ENCODE peak calls at places on chromosomes 16 and 17, in eight cellular contexts. One of them, this sample, is unnamed.

GRCh38 chr17:1431631-1432104 is 24.4 kb downstream of the CRK start:
- DNase-seq in left colon: no peak
- DNase-seq in DMS153: no peak
- DNase-seq in stromal cell of bone marrow: no peak
- DNase-seq in stimulated activated CD4-positive, alpha-beta T cell treated with anti-CD3 and anti-CD28 coated beads, TNF-alpha, amount 100 ng/mL, for 4 hours: no peak
- DNase-seq in glutamatergic neuron: no peak
- DNase-seq in thoracic aorta: no peak
- DNase-seq in LoVo: no peak
- DNase-seq in this sample: no peak

GRCh38 chr16:55120408-55120807 is 189.7 kb downstream of the IRX5 start:
- DNase-seq in DMS153: no peak
- DNase-seq in glutamatergic neuron: no peak
- DNase-seq in stimulated activated CD4-positive, alpha-beta T cell treated with anti-CD3 and anti-CD28 coated beads, TNF-alpha, amount 100 ng/mL, for 4 hours: no peak
- DNase-seq in thoracic aorta: no peak
- DNase-seq in LoVo: no peak
- DNase-seq in stromal cell of bone marrow: peak; percentile 28
- DNase-seq in left colon: no peak
- DNase-seq in this sample: no peak

GRCh38 chr16:58062821-58063220 is 37.3 kb downstream of the MMP15 start:
- DNase-seq in DMS153: no peak
- DNase-seq in stromal cell of bone marrow: no peak
- DNase-seq in thoracic aorta: no peak
- DNase-seq in glutamatergic neuron: no peak
- DNase-seq in LoVo: no peak
- DNase-seq in left colon: no peak
- DNase-seq in stimulated activated CD4-positive, alpha-beta T cell treated with anti-CD3 and anti-CD28 coated beads, TNF-alpha, amount 100 ng/mL, for 4 hours: no peak
- DNase-seq in this sample: no peak

GRCh38 chr17:44932526-44933097 is 15.0 kb downstream of the KIF18B start:
- DNase-seq in glutamatergic neuron: no peak
- DNase-seq in stromal cell of bone marrow: no peak
- DNase-seq in left colon: no peak
- DNase-seq in LoVo: no peak
- DNase-seq in stimulated activated CD4-positive, alpha-beta T cell treated with anti-CD3 and anti-CD28 coated beads, TNF-alpha, amount 100 ng/mL, for 4 hours: no peak
- DNase-seq in DMS153: no peak
- DNase-seq in thoracic aorta: no peak
- DNase-seq in this sample: no peak

GRCh38 chr17:39679521-39680192 is 8.2 kb downstream of the PGAP3 start:
- DNase-seq in DMS153: no peak
- DNase-seq in glutamatergic neuron: no peak
- DNase-seq in left colon: no peak
- DNase-seq in stimulated activated CD4-positive, alpha-beta T cell treated with anti-CD3 and anti-CD28 coated beads, TNF-alpha, amount 100 ng/mL, for 4 hours: no peak
- DNase-seq in thoracic aorta: no peak
- DNase-seq in LoVo: no peak
- DNase-seq in stromal cell of bone marrow: no peak
- DNase-seq in this sample: no peak

GRCh38 chr16:23060458-23061320 is 88.6 kb downstream of the USP31 start:
- DNase-seq in glutamatergic neuron: peak; percentile 77
- DNase-seq in left colon: peak; percentile 79
- DNase-seq in stromal cell of bone marrow: peak; percentile 34
- DNase-seq in stimulated activated CD4-positive, alpha-beta T cell treated with anti-CD3 and anti-CD28 coated beads, TNF-alpha, amount 100 ng/mL, for 4 hours: peak; percentile 5
- DNase-seq in DMS153: peak; percentile 71
- DNase-seq in thoracic aorta: peak; percentile 45
- DNase-seq in LoVo: peak; percentile 70
- DNase-seq in this sample: peak; percentile 77

GRCh38 chr16:57513371-57514102 is 22.8 kb downstream of the CCDC102A start:
- DNase-seq in stromal cell of bone marrow: no peak
- DNase-seq in glutamatergic neuron: no peak
- DNase-seq in DMS153: no peak
- DNase-seq in left colon: peak; percentile 46
- DNase-seq in thoracic aorta: no peak
- DNase-seq in LoVo: no peak
- DNase-seq in stimulated activated CD4-positive, alpha-beta T cell treated with anti-CD3 and anti-CD28 coated beads, TNF-alpha, amount 100 ng/mL, for 4 hours: no peak
- DNase-seq in this sample: no peak

GRCh38 chr16:4263504-4264436 is 9.1 kb downstream of the TFAP4 start:
- DNase-seq in thoracic aorta: no peak
- DNase-seq in stimulated activated CD4-positive, alpha-beta T cell treated with anti-CD3 and anti-CD28 coated beads, TNF-alpha, amount 100 ng/mL, for 4 hours: no peak
- DNase-seq in DMS153: no peak
- DNase-seq in glutamatergic neuron: peak; percentile 61
- DNase-seq in left colon: peak; percentile 67
- DNase-seq in LoVo: no peak
- DNase-seq in stromal cell of bone marrow: peak; percentile 82
- DNase-seq in this sample: peak; percentile 59

GRCh38 chr16:89117975-89118289 is 24.3 kb downstream of the ACSF3 start:
- DNase-seq in thoracic aorta: no peak
- DNase-seq in LoVo: no peak
- DNase-seq in left colon: peak; percentile 2
- DNase-seq in stromal cell of bone marrow: no peak
- DNase-seq in stimulated activated CD4-positive, alpha-beta T cell treated with anti-CD3 and anti-CD28 coated beads, TNF-alpha, amount 100 ng/mL, for 4 hours: no peak
- DNase-seq in DMS153: no peak
- DNase-seq in glutamatergic neuron: peak; percentile 15
- DNase-seq in this sample: no peak

GRCh38 chr16:55562936-55563335 is 3.5 kb upstream of the CAPNS2 start:
- DNase-seq in LoVo: no peak
- DNase-seq in stimulated activated CD4-positive, alpha-beta T cell treated with anti-CD3 and anti-CD28 coated beads, TNF-alpha, amount 100 ng/mL, for 4 hours: no peak
- DNase-seq in thoracic aorta: no peak
- DNase-seq in DMS153: no peak
- DNase-seq in left colon: no peak
- DNase-seq in glutamatergic neuron: no peak
- DNase-seq in stromal cell of bone marrow: peak; percentile 41
- DNase-seq in this sample: no peak

GRCh38 chr16:84199861-84200260 is 8.9 kb downstream of the ADAD2 start:
- DNase-seq in LoVo: no peak
- DNase-seq in stromal cell of bone marrow: no peak
- DNase-seq in stimulated activated CD4-positive, alpha-beta T cell treated with anti-CD3 and anti-CD28 coated beads, TNF-alpha, amount 100 ng/mL, for 4 hours: no peak
- DNase-seq in thoracic aorta: no peak
- DNase-seq in left colon: no peak
- DNase-seq in glutamatergic neuron: no peak
- DNase-seq in DMS153: no peak
- DNase-seq in this sample: no peak

GRCh38 chr16:81444448-81445121 is at the start of gene CMIP:
- DNase-seq in glutamatergic neuron: peak; percentile 92
- DNase-seq in stromal cell of bone marrow: peak; percentile 55
- DNase-seq in thoracic aorta: no peak
- DNase-seq in DMS153: peak; percentile 23
- DNase-seq in left colon: peak; percentile 90
- DNase-seq in stimulated activated CD4-positive, alpha-beta T cell treated with anti-CD3 and anti-CD28 coated beads, TNF-alpha, amount 100 ng/mL, for 4 hours: peak; percentile 69
- DNase-seq in LoVo: peak; percentile 90
- DNase-seq in this sample: peak; percentile 57

GRCh38 chr16:63187638-63188037 is 1151.4 kb upstream of the CDH8 start:
- DNase-seq in LoVo: no peak
- DNase-seq in DMS153: no peak
- DNase-seq in stromal cell of bone marrow: no peak
- DNase-seq in thoracic aorta: no peak
- DNase-seq in left colon: no peak
- DNase-seq in stimulated activated CD4-positive, alpha-beta T cell treated with anti-CD3 and anti-CD28 coated beads, TNF-alpha, amount 100 ng/mL, for 4 hours: no peak
- DNase-seq in glutamatergic neuron: no peak
- DNase-seq in this sample: no peak

GRCh38 chr17:67813803-67814180 is 11.5 kb upstream of the BPTF start:
- DNase-seq in DMS153: no peak
- DNase-seq in LoVo: no peak
- DNase-seq in stromal cell of bone marrow: no peak
- DNase-seq in thoracic aorta: no peak
- DNase-seq in stimulated activated CD4-positive, alpha-beta T cell treated with anti-CD3 and anti-CD28 coated beads, TNF-alpha, amount 100 ng/mL, for 4 hours: no peak
- DNase-seq in left colon: no peak
- DNase-seq in glutamatergic neuron: no peak
- DNase-seq in this sample: no peak

GRCh38 chr17:17041571-17042380 is 481 bp upstream of the MPRIP start:
- DNase-seq in left colon: peak; percentile 100
- DNase-seq in LoVo: peak; percentile 97
- DNase-seq in thoracic aorta: peak; percentile 95
- DNase-seq in DMS153: peak; percentile 73
- DNase-seq in glutamatergic neuron: peak; percentile 100
- DNase-seq in stromal cell of bone marrow: peak; percentile 91
- DNase-seq in stimulated activated CD4-positive, alpha-beta T cell treated with anti-CD3 and anti-CD28 coated beads, TNF-alpha, amount 100 ng/mL, for 4 hours: peak; percentile 97
- DNase-seq in this sample: peak; percentile 95

GRCh38 chr17:6497496-6498221 is 53.4 kb downstream of the PIMREG start:
- DNase-seq in left colon: no peak
- DNase-seq in glutamatergic neuron: no peak
- DNase-seq in LoVo: no peak
- DNase-seq in thoracic aorta: no peak
- DNase-seq in stimulated activated CD4-positive, alpha-beta T cell treated with anti-CD3 and anti-CD28 coated beads, TNF-alpha, amount 100 ng/mL, for 4 hours: no peak
- DNase-seq in stromal cell of bone marrow: no peak
- DNase-seq in DMS153: no peak
- DNase-seq in this sample: no peak

GRCh38 chr17:12992676-12993075 is 25.2 kb downstream of the ELAC2 start:
- DNase-seq in DMS153: no peak
- DNase-seq in glutamatergic neuron: no peak
- DNase-seq in LoVo: no peak
- DNase-seq in stromal cell of bone marrow: no peak
- DNase-seq in left colon: no peak
- DNase-seq in thoracic aorta: no peak
- DNase-seq in stimulated activated CD4-positive, alpha-beta T cell treated with anti-CD3 and anti-CD28 coated beads, TNF-alpha, amount 100 ng/mL, for 4 hours: no peak
- DNase-seq in this sample: no peak

GRCh38 chr16:2095315-2095853 is 40.3 kb downstream of the PKD1 start:
- DNase-seq in thoracic aorta: no peak
- DNase-seq in DMS153: no peak
- DNase-seq in glutamatergic neuron: no peak
- DNase-seq in stromal cell of bone marrow: peak; percentile 16
- DNase-seq in left colon: no peak
- DNase-seq in LoVo: no peak
- DNase-seq in stimulated activated CD4-positive, alpha-beta T cell treated with anti-CD3 and anti-CD28 coated beads, TNF-alpha, amount 100 ng/mL, for 4 hours: no peak
- DNase-seq in this sample: no peak

GRCh38 chr16:47247691-47248090 is 103.9 kb upstream of the NETO2 start:
- DNase-seq in stimulated activated CD4-positive, alpha-beta T cell treated with anti-CD3 and anti-CD28 coated beads, TNF-alpha, amount 100 ng/mL, for 4 hours: no peak
- DNase-seq in DMS153: no peak
- DNase-seq in left colon: no peak
- DNase-seq in glutamatergic neuron: no peak
- DNase-seq in thoracic aorta: no peak
- DNase-seq in stromal cell of bone marrow: no peak
- DNase-seq in LoVo: no peak
- DNase-seq in this sample: peak; percentile 46

GRCh38 chr17:16287563-16288027 is 65.7 kb downstream of the CENPV start:
- DNase-seq in stromal cell of bone marrow: peak; percentile 72
- DNase-seq in left colon: no peak
- DNase-seq in thoracic aorta: no peak
- DNase-seq in DMS153: no peak
- DNase-seq in glutamatergic neuron: no peak
- DNase-seq in LoVo: peak; percentile 57
- DNase-seq in stimulated activated CD4-positive, alpha-beta T cell treated with anti-CD3 and anti-CD28 coated beads, TNF-alpha, amount 100 ng/mL, for 4 hours: no peak
- DNase-seq in this sample: peak; percentile 52

GRCh38 chr16:86353934-86354333 is 156.4 kb upstream of the FOXF1 start:
- DNase-seq in DMS153: no peak
- DNase-seq in left colon: no peak
- DNase-seq in LoVo: no peak
- DNase-seq in glutamatergic neuron: no peak
- DNase-seq in thoracic aorta: no peak
- DNase-seq in stimulated activated CD4-positive, alpha-beta T cell treated with anti-CD3 and anti-CD28 coated beads, TNF-alpha, amount 100 ng/mL, for 4 hours: no peak
- DNase-seq in stromal cell of bone marrow: no peak
- DNase-seq in this sample: no peak

GRCh38 chr17:38705523-38705802 is 390 bp downstream of the MLLT6 start:
- DNase-seq in thoracic aorta: no peak
- DNase-seq in stimulated activated CD4-positive, alpha-beta T cell treated with anti-CD3 and anti-CD28 coated beads, TNF-alpha, amount 100 ng/mL, for 4 hours: no peak
- DNase-seq in left colon: peak; percentile 66
- DNase-seq in DMS153: no peak
- DNase-seq in stromal cell of bone marrow: no peak
- DNase-seq in glutamatergic neuron: peak; percentile 45
- DNase-seq in LoVo: no peak
- DNase-seq in this sample: no peak

GRCh38 chr17:59757043-59757824 is 49.8 kb downstream of the VMP1 start:
- DNase-seq in stimulated activated CD4-positive, alpha-beta T cell treated with anti-CD3 and anti-CD28 coated beads, TNF-alpha, amount 100 ng/mL, for 4 hours: no peak
- DNase-seq in LoVo: no peak
- DNase-seq in thoracic aorta: no peak
- DNase-seq in glutamatergic neuron: no peak
- DNase-seq in DMS153: no peak
- DNase-seq in stromal cell of bone marrow: no peak
- DNase-seq in left colon: no peak
- DNase-seq in this sample: no peak

GRCh38 chr16:18048858-18049257 is 287.7 kb downstream of the NPIPA8 start:
- DNase-seq in stimulated activated CD4-positive, alpha-beta T cell treated with anti-CD3 and anti-CD28 coated beads, TNF-alpha, amount 100 ng/mL, for 4 hours: no peak
- DNase-seq in left colon: no peak
- DNase-seq in thoracic aorta: no peak
- DNase-seq in glutamatergic neuron: no peak
- DNase-seq in DMS153: no peak
- DNase-seq in stromal cell of bone marrow: peak; percentile 4
- DNase-seq in LoVo: no peak
- DNase-seq in this sample: no peak